ENCODE peak calls at places on chromosomes 5 and 9, in five cellular contexts. D is psoas muscle, H is left lung, T is uterus, A is IMR-90. F is an unnamed sample.

GRCh38 chr5:148635321-148636083 is 18.8 kb downstream of the HTR4 start:
- DNase-seq in D (no peak), A (no peak), H (no peak), T (no peak), F (no peak)

GRCh38 chr5:96614110-96614691 is 48.0 kb upstream of the CAST start:
- DNase-seq in T (peak), A (peak), D (no peak), H (peak), F (no peak)

GRCh38 chr5:141742866-141743651 is 61.0 kb upstream of the ARAP3 start:
- DNase-seq in A (peak), H (no peak), D (no peak), T (no peak), F (no peak)

GRCh38 chr9:6552738-6553121 is 92.8 kb downstream of the GLDC start:
- DNase-seq in A (peak), H (no peak), T (no peak), D (no peak), F (no peak)

GRCh38 chr5:13566903-13567339 is 377.6 kb downstream of the DNAH5 start:
- DNase-seq in A (peak), H (no peak), T (no peak), D (no peak), F (no peak)

GRCh38 chr5:28190011-28190410 is 1151.6 kb upstream of the CDH9 start:
- DNase-seq in D (no peak), T (no peak), A (no peak), H (no peak), F (no peak)

GRCh38 chr9:14913366-14913765 is 3.1 kb upstream of the FREM1 start:
- DNase-seq in H (no peak), A (no peak), D (no peak), T (no peak), F (no peak)

GRCh38 chr9:95089916-95090791 is 227.4 kb downstream of the FANCC start:
- DNase-seq in D (peak), T (no peak), H (no peak), A (no peak), F (no peak)

GRCh38 chr9:127336708-127337352 is 60.1 kb upstream of the SLC2A8 start:
- DNase-seq in H (peak), D (peak), T (peak), A (peak), F (no peak)

GRCh38 chr9:74245871-74246552 is 251.1 kb upstream of the RORB start:
- DNase-seq in A (no peak), H (no peak), T (no peak), D (no peak), F (no peak)

GRCh38 chr5:36384845-36385244 is 83.1 kb upstream of the RANBP3L start:
- DNase-seq in A (no peak), D (no peak), T (no peak), H (no peak), F (no peak)

GRCh38 chr9:14797442-14797841 is 74.9 kb upstream of the CER1 start:
- DNase-seq in T (no peak), H (no peak), A (no peak), D (no peak), F (no peak)

GRCh38 chr9:130886981-130887380 is 9.6 kb downstream of the QRFP start:
- DNase-seq in H (no peak), T (no peak), D (no peak), A (no peak), F (no peak)

GRCh38 chr9:104923289-104923688 is 4.7 kb downstream of the ABCA1 start:
- DNase-seq in T (no peak), D (no peak), A (peak), H (no peak), F (no peak)

GRCh38 chr5:84634256-84634655 is 249.6 kb upstream of the EDIL3 start:
- DNase-seq in T (no peak), D (no peak), A (peak), H (no peak), F (peak)

GRCh38 chr9:81621785-81622243 is 67.5 kb downstream of the TLE1 start:
- DNase-seq in H (no peak), T (no peak), A (no peak), D (no peak), F (no peak)

GRCh38 chr9:27487128-27487527 is 37.0 kb upstream of the IFNK start:
- DNase-seq in A (no peak), H (no peak), T (no peak), D (no peak), F (no peak)

GRCh38 chr5:15831408-15831807 is 331.4 kb downstream of the FBXL7 start:
- DNase-seq in D (no peak), H (no peak), A (no peak), T (no peak), F (no peak)
- H3K27ac ChIP-seq in D (no peak), H (no peak), A (no peak), T (no peak), F (no peak)

DNA sequence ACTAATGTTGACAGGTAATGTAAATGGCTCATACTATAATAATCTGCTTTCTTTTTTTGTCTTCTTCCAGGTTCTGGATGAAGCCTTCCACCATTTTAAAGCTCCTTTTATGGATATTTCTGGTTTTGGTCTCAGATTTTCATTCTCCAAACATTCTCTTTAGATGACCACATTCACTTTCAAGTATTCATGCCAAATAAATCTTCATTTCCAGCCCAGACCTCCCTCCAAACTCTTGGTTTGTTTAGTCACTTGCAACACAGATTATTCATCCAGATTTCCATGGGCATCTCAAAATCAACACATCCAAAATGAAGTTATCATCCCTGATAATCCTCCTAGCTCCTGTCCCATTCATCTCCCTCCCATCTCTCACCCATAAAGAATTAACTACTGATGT is 40.3 kb upstream of the SVEP1 start:
- DNase-seq in D (no peak), A (peak), T (no peak), H (no peak), F (no peak)
- H3K27ac ChIP-seq in D (no peak), A (no peak), T (no peak), H (no peak), F (no peak)

DNA sequence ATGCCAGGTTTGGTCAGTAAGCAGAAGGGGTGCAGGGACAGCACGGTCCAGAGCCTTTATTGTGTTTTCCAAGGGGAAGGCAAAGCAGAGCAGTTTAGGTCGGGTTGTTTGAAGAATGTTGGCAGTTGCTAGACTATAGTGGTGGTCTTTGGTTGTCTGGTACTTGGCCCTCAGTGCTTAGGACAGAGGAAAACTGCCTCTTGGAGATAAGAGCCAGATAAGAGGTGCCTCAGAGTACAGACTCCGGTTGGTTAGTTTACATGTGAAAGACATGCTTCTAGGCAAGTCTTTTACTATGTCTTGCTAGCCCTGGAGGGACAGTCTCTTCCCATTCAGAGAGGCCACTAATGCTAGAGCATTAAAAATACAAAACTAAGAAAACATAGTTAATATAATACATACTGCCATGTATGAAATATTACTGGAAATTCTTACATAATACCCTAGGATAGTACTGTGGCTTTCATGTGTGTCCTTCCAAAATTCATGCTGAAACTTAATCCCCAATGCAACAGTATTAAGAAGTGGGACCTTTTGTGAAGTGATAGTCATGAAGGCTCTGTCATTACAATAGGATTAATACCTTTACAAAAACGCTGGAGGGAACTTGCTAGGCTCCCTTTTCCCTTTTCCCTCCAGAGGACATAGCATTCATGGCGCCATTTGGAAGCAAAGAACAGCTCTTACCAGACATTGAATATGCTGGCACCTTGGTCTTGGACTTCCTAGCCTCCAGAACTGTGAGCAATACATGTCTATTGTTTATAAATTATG is 280.4 kb downstream of the TMEM167A start:
- DNase-seq in H (no peak), T (no peak), A (no peak), D (no peak), F (no peak)
- H3K27ac ChIP-seq in H (no peak), T (no peak), A (no peak), D (no peak), F (no peak)

GRCh38 chr5:117682416-117682815 is 1107.8 kb upstream of the SEMA6A start:
- DNase-seq in A (peak), D (no peak), T (no peak), H (no peak), F (no peak)
- H3K27ac ChIP-seq in A (no peak), D (no peak), T (no peak), H (no peak), F (no peak)

GRCh38 chr9:113154471-113154870 is 3.7 kb downstream of the SLC31A2 start:
- DNase-seq in D (peak), A (peak), H (peak), T (no peak), F (no peak)
- H3K27ac ChIP-seq in D (peak), A (no peak), H (peak), T (no peak), F (peak)

GRCh38 chr5:154543380-154543779 is 65.4 kb upstream of the HAND1 start:
- DNase-seq in A (no peak), T (no peak), H (no peak), D (no peak), F (no peak)
- H3K27ac ChIP-seq in A (no peak), T (no peak), H (no peak), D (no peak), F (no peak)

DNA sequence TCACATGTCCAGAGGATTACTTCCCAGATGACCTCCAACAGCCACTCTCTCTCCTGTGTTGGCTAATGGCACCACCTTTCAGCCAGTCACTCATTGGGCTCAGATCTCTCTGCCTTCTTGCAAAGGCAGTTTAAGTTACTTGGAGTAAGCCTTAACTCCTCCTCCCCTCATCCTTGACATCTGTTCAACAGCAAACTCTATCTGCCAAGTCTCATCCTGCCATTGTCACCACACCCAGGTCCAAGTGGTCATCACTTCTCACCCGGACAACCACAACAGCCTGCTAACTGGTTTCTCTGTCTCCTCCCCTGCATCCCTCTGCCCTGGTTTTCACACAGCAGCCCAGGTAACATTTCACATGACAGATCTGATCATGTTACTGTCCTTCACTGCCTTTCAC is 58.5 kb downstream of the DCP2 start:
- DNase-seq in T (no peak), H (no peak), A (no peak), D (no peak), F (no peak)
- H3K27ac ChIP-seq in T (no peak), H (no peak), A (no peak), D (no peak), F (no peak)

F was measured in lower lobe of right lung.